ENCODE peak calls at places on chromosome 17, in eight cellular contexts. V is RPMI7951; F is suprapubic skin; H is activated CD4-positive, alpha-beta T cell treated with anti-CD3 and anti-CD28 coated beads for 4 hours; W is AG10803; M is stimulated activated CD4-positive, alpha-beta T cell treated with anti-CD3 and anti-CD28 coated beads, TNF-alpha, amount 100 ng/mL, for 1 hour; Z is effector memory CD8-positive, alpha-beta T cell; Y is EL. O is an unnamed sample.

GRCh38 chr17:16568541-16569357 is at the start of gene ZNF287:
- DNase-seq in H (peak), Z (peak), F (peak), V (peak), W (peak), Y (peak), M (peak), O (peak)

GRCh38 chr17:65536573-65537342 is 24.7 kb downstream of the AXIN2 start:
- DNase-seq in W (peak), F (no peak), Y (no peak), Z (no peak), M (no peak), V (no peak), H (no peak), O (peak)

GRCh38 chr17:20206591-20206990 is 197.4 kb downstream of the SPECC1 start:
- DNase-seq in Y (peak), H (no peak), W (peak), V (peak), M (no peak), F (no peak), Z (no peak), O (peak)

GRCh38 chr17:62882878-62883277 is 74.8 kb upstream of the MARCHF10 start:
- DNase-seq in H (no peak), Y (peak), V (no peak), Z (no peak), M (no peak), F (no peak), W (peak), O (peak)

GRCh38 chr17:16925461-16926060 is 46.4 kb downstream of the TNFRSF13B start:
- DNase-seq in Z (no peak), V (no peak), W (no peak), Y (no peak), F (no peak), M (no peak), H (no peak), O (peak)

GRCh38 chr17:61251939-61252865 is 147.4 kb upstream of the TBX2 start:
- DNase-seq in Y (peak), F (peak), M (no peak), H (no peak), V (peak), W (peak), Z (no peak), O (peak)

GRCh38 chr17:77644981-77645380 is 313.5 kb upstream of the TNRC6C start:
- DNase-seq in M (peak), Y (no peak), Z (peak), V (no peak), W (no peak), H (peak), F (no peak), O (no peak)

GRCh38 chr17:27783951-27784350 is 16.4 kb downstream of the NOS2 start:
- DNase-seq in V (peak), H (no peak), F (no peak), Z (no peak), W (peak), M (no peak), Y (no peak), O (no peak)

GRCh38 chr17:81519284-81520020 is 6.9 kb upstream of the ACTG1 start:
- DNase-seq in Y (no peak), W (no peak), H (peak), Z (peak), M (peak), V (no peak), F (peak), O (no peak)

GRCh38 chr17:49995055-49995738 is at the start of gene DLX3:
- DNase-seq in W (peak), F (no peak), Y (peak), M (no peak), V (peak), H (peak), Z (no peak), O (peak)

GRCh38 chr17:68738044-68738443 is 136.9 kb upstream of the FAM20A start:
- DNase-seq in F (no peak), W (no peak), Z (no peak), V (no peak), Y (no peak), M (no peak), H (no peak), O (no peak)

GRCh38 chr17:50547736-50548083 is 736 bp downstream of the SPATA20 start:
- DNase-seq in Z (no peak), V (no peak), W (no peak), M (no peak), Y (no peak), H (no peak), F (no peak), O (peak)